ENCODE peak calls at places on chromosomes 11 and 22, in eight cellular contexts. L, E, V, R, J, D, M and O are unnamed samples.

GRCh38 chr11:126443120-126443519 is 87.6 kb downstream of the ST3GAL4 start:
- DNase-seq in L (no peak), E (no peak), V (no peak), R (peak; percentile 41), J (no peak), D (no peak), M (no peak), O (no peak)

GRCh38 chr22:20014526-20015186 is 2.0 kb downstream of the ARVCF start:
- DNase-seq in L (no peak), E (no peak), V (no peak), R (peak; percentile 62), J (no peak), D (no peak), M (no peak), O (no peak)

GRCh38 chr11:95832763-95833162 is 42.5 kb downstream of the CEP57 start:
- DNase-seq in L (no peak), E (no peak), V (no peak), R (no peak), J (no peak), D (no peak), M (no peak), O (no peak)

GRCh38 chr22:23882370-23882769 is 11.8 kb upstream of the MIF start:
- DNase-seq in L (no peak), E (no peak), V (no peak), R (peak; percentile 47), J (no peak), D (no peak), M (no peak), O (no peak)

GRCh38 chr11:80155412-80156017 is 714.7 kb upstream of the TENM4 start:
- DNase-seq in L (no peak), E (no peak), V (no peak), R (no peak), J (no peak), D (no peak), M (no peak), O (no peak)

GRCh38 chr22:35645646-35646045 is 2.6 kb upstream of the APOL6 start:
- DNase-seq in L (no peak), E (no peak), V (no peak), R (no peak), J (no peak), D (no peak), M (no peak), O (no peak)

GRCh38 chr22:28799834-28800307 is 498 bp downstream of the XBP1 start:
- DNase-seq in L (no peak), E (peak; percentile 27), V (peak; percentile 46), R (peak; percentile 90), J (no peak), D (peak; percentile 17), M (peak; percentile 34), O (peak; percentile 63)

GRCh38 chr11:110479445-110480101 is 49.8 kb downstream of the FDX1 start:
- DNase-seq in L (no peak), E (peak; percentile 19), V (peak; percentile 25), R (no peak), J (no peak), D (peak; percentile 46), M (no peak), O (no peak)

GRCh38 chr11:109511598-109511997 is 89.6 kb downstream of the C11orf87 start:
- DNase-seq in L (no peak), E (no peak), V (no peak), R (no peak), J (no peak), D (no peak), M (no peak), O (no peak)

GRCh38 chr22:48574776-48575566 is 1252.7 kb downstream of the BRD1 start:
- DNase-seq in L (no peak), E (no peak), V (no peak), R (peak; percentile 75), J (no peak), D (no peak), M (no peak), O (no peak)

GRCh38 chr11:32003335-32003734 is 87.5 kb upstream of the RCN1 start:
- DNase-seq in L (no peak), E (no peak), V (no peak), R (no peak), J (no peak), D (no peak), M (no peak), O (no peak)

GRCh38 chr11:74319139-74319538 is 7.7 kb upstream of the P4HA3 start:
- DNase-seq in L (peak; percentile 67), E (peak; percentile 51), V (no peak), R (no peak), J (no peak), D (peak; percentile 90), M (no peak), O (no peak)

GRCh38 chr11:118911880-118912741 is 13.6 kb downstream of the BCL9L start:
- DNase-seq in L (no peak), E (peak; percentile 71), V (peak; percentile 67), R (peak; percentile 81), J (peak; percentile 100), D (no peak), M (no peak), O (peak; percentile 91)

GRCh38 chr11:83566948-83567347 is 280.8 kb upstream of the CCDC90B start:
- DNase-seq in L (peak; percentile 4), E (no peak), V (no peak), R (no peak), J (no peak), D (peak; percentile 49), M (no peak), O (no peak)

GRCh38 chr22:27850000-27850465 is 48.5 kb upstream of the MN1 start:
- DNase-seq in L (no peak), E (peak; percentile 63), V (no peak), R (no peak), J (no peak), D (no peak), M (no peak), O (no peak)

GRCh38 chr22:24107668-24108067 is 73.6 kb upstream of the SUSD2 start:
- DNase-seq in L (peak; percentile 36), E (peak; percentile 93), V (peak; percentile 64), R (no peak), J (no peak), D (peak; percentile 59), M (no peak), O (peak; percentile 95)

GRCh38 chr11:102254047-102254446 is 63.2 kb upstream of the BIRC3 start:
- DNase-seq in L (no peak), E (no peak), V (no peak), R (no peak), J (peak; percentile 21), D (no peak), M (no peak), O (no peak)
- TF ChIP-seq CTCF in L (peak; percentile 45), E (no peak), V (no peak), R (no peak), J (peak; percentile 48), D (peak; percentile 28), M (peak; percentile 21), O (no peak)

DNA sequence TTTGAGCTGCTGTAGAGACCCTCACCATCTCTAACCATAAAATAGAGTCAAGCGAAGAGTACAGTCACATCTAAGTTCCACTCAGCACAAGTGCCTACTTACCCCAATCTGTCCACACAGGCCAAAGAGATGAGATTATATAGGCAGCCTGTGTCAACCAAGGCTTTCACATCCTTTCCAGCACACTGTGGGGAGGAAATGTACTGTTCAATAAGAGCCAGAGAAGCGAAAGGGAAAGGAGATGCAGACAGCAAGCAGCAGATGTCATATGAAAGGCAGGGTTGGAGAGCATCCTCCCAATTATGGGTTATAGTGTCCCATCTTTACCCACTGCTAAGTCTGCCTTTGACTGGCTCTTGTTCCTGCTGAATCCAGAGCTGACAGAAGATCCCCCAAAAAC is 16.4 kb downstream of the NRIP3 start:
- DNase-seq in L (no peak), E (no peak), V (no peak), R (no peak), J (no peak), D (no peak), M (no peak), O (no peak)
- TF ChIP-seq CTCF in L (no peak), E (no peak), V (no peak), R (no peak), J (no peak), D (no peak), M (no peak), O (no peak)

DNA sequence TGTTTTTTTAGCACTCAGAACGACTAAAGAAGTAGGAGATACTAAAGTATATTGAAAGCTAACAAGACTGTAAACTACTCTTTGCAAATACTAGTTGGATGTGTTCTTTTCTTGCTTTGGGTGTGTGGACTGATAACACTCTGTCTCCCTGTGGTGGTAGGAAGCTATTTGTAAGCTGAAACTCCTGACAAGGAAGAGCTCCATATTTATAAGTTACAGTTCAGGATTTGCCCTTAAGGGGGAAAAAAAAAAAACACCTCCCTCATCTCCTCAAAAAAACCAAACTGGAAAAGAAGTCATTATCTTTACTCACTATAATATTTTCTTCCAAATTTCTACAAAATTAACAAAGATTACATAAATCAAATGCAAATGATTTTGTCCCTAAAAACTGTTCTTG is 94.9 kb downstream of the LARGE2 start:
- DNase-seq in L (no peak), E (no peak), V (no peak), R (no peak), J (no peak), D (no peak), M (no peak), O (no peak)
- TF ChIP-seq CTCF in L (no peak), E (no peak), V (no peak), R (no peak), J (no peak), D (no peak), M (no peak), O (no peak)

GRCh38 chr11:22927793-22928192 is 67.5 kb upstream of the CCDC179 start:
- DNase-seq in L (no peak), E (no peak), V (no peak), R (no peak), J (no peak), D (no peak), M (no peak), O (no peak)

GRCh38 chr11:22930816-22931594 is 70.7 kb upstream of the CCDC179 start:
- DNase-seq in L (no peak), E (no peak), V (no peak), R (no peak), J (no peak), D (no peak), M (no peak), O (no peak)

GRCh38 chr11:22926341-22926740 is 66.1 kb upstream of the CCDC179 start:
- DNase-seq in L (no peak), E (no peak), V (no peak), R (no peak), J (no peak), D (no peak), M (no peak), O (no peak)

GRCh38 chr11:22923561-22923960 is 63.3 kb upstream of the CCDC179 start:
- DNase-seq in L (no peak), E (no peak), V (no peak), R (no peak), J (no peak), D (no peak), M (no peak), O (no peak)

DNA sequence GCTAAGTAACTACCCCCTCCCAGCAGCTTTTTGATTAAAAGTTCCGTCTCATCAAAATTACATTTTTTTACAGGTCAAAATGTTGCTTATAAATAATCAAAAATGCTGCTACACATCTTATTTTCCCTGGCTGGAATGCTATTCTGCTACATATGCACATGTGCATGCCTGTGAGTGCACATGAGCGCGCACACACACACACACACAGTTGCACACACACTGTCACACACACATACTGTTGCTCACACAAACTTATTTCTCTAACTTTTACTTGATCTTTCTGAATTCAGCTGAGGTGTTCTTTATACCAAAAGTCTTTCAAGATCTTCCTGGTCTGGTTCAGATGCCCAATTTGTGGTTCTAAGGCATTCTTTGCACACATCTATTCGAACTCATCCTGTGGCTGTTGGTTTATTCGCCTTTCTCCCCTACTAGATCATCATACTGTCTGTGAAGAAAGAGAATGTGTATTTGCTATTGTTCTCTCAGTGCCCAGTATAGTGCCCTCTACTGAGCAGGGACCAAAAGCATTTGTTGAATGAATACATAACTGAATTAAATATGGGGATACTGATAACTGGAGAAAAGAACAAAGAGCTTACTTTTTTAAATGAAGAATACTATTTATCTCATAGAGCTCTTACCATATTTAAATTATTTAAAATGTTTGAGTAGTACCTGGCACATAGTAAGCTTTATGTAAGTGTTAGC is 68.1 kb upstream of the CCDC179 start:
- DNase-seq in L (no peak), E (no peak), V (no peak), R (no peak), J (no peak), D (no peak), M (no peak), O (no peak)
- TF ChIP-seq CTCF in L (no peak), E (no peak), V (no peak), R (no peak), J (no peak), D (no peak), M (no peak), O (no peak)